ENCODE peak calls at places on chromosomes 1 and 21, in nine cellular contexts. Q, R, D, E, B, P, H, G and C are unnamed samples.

GRCh38 chr21:31874817-31875216 is 2.0 kb downstream of the HUNK start:
- DNase-seq in D (no peak), P (no peak), R (no peak), G (no peak), E (no peak), Q (no peak), H (no peak), B (peak), C (no peak)

GRCh38 chr1:228353601-228354371 is 52.8 kb downstream of the TRIM11 start:
- DNase-seq in Q (no peak), D (no peak), E (no peak), G (no peak), H (no peak), P (no peak), B (no peak), R (no peak), C (peak)

GRCh38 chr1:167825419-167826079 is 88.4 kb downstream of the ADCY10 start:
- DNase-seq in Q (no peak), P (no peak), E (no peak), D (no peak), H (no peak), G (no peak), B (no peak), R (peak), C (no peak)

GRCh38 chr1:109133815-109134214 is 19.9 kb downstream of the ELAPOR1 start:
- DNase-seq in E (no peak), Q (no peak), D (peak), P (no peak), H (peak), R (no peak), B (no peak), G (no peak), C (no peak)

GRCh38 chr1:152125834-152126443 is 10.7 kb upstream of the TCHH start:
- DNase-seq in H (no peak), D (no peak), B (no peak), Q (no peak), R (no peak), P (no peak), E (no peak), G (no peak), C (no peak)

GRCh38 chr1:69737527-69738176 is 169.9 kb downstream of the LRRC7 start:
- DNase-seq in B (peak), H (peak), G (peak), P (peak), Q (peak), E (peak), D (peak), R (peak), C (no peak)

GRCh38 chr1:212147581-212148033 is 112.1 kb downstream of the DTL start:
- DNase-seq in G (no peak), B (no peak), E (no peak), R (no peak), H (no peak), D (no peak), P (no peak), Q (no peak), C (no peak)

GRCh38 chr1:114597949-114598348 is 16.5 kb upstream of the BCAS2 start:
- DNase-seq in E (no peak), B (no peak), R (peak), Q (no peak), P (peak), H (no peak), G (no peak), D (no peak), C (no peak)

GRCh38 chr1:163774390-163774789 is 452.6 kb downstream of the NUF2 start:
- DNase-seq in G (no peak), H (no peak), E (no peak), Q (no peak), R (no peak), P (no peak), B (no peak), D (no peak), C (no peak)

GRCh38 chr1:85134583-85135455 is 66.0 kb downstream of the SYDE2 start:
- DNase-seq in R (peak), Q (no peak), H (no peak), E (no peak), G (no peak), D (peak), P (peak), B (no peak), C (no peak)

GRCh38 chr1:100834779-100835645 is 59.6 kb downstream of the EXTL2 start:
- DNase-seq in D (peak), R (peak), B (no peak), H (no peak), E (no peak), P (peak), Q (no peak), G (peak), C (no peak)

GRCh38 chr1:27391511-27392095 is 819 bp upstream of the GPR3 start:
- DNase-seq in D (peak), G (no peak), B (no peak), Q (no peak), R (peak), E (peak), P (peak), H (peak), C (no peak)

GRCh38 chr1:9996624-9997582 is at the start of gene RBP7:
- DNase-seq in G (peak), E (peak), D (no peak), B (peak), H (no peak), P (no peak), R (no peak), Q (no peak), C (peak)

GRCh38 chr1:3463013-3463385 is 8.5 kb downstream of the ARHGEF16 start:
- DNase-seq in P (no peak), E (no peak), H (no peak), B (no peak), D (no peak), G (no peak), R (no peak), Q (no peak), C (peak)

DNA sequence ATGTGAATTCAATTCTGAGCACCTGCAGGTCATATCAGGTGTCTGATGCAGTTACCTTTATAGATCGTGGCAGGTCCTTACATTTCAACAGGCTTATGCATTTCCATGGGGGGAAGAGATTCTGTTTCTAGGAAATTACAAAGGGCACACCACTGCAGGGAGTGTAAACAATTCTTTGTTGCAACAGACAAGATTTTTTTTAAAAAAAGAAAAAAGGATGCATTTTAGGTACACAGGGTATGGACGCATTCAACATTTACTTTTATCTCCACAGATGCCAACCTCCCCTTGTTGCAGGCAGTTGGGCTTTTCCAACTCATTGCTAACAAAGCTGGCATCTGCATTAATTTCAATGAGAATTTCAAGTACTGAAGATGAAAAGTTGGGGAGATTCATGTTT is 13.5 kb upstream of the TEKT2 start:
- DNase-seq in R (no peak), H (no peak), G (no peak), B (no peak), P (no peak), Q (no peak), D (no peak), E (no peak), C (no peak)
- TF ChIP-seq CTCF in R (no peak), H (no peak), G (no peak), B (no peak), P (no peak), Q (no peak), D (no peak), E (no peak), C (no peak)

GRCh38 chr1:16393255-16394177 is 26.5 kb downstream of the SZRD1 start:
- DNase-seq in G (no peak), R (peak), H (no peak), B (no peak), D (peak), P (no peak), E (peak), Q (no peak), C (no peak)
- TF ChIP-seq CTCF in G (no peak), R (no peak), H (no peak), B (no peak), D (no peak), P (no peak), E (no peak), Q (no peak), C (no peak)

GRCh38 chr1:43143441-43143888 is 28.6 kb downstream of the EBNA1BP2 start:
- DNase-seq in H (no peak), Q (no peak), G (no peak), R (no peak), P (no peak), B (peak), D (no peak), E (no peak), C (no peak)
- TF ChIP-seq CTCF in H (no peak), Q (peak), G (no peak), R (no peak), P (peak), B (peak), D (peak), E (no peak), C (peak)

DNA sequence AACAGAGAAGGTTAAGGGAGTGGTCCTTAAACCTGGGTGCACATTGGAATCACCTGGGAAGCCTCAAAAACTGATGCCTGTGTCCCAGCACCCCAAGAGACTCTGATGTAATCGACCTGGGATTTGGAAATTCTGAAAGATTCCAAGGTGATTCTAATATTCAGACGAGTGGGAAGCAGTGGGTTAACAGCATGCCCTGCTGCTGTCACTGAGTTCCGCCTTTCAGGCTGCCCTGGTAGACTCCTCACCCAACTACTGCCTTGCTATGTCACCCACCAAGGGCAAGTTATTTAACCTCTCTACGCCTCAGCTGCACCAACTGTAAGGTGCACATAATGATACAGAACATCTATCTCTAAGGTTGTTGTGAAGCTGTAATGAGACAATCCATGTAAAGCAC is 59.2 kb downstream of the CD34 start:
- DNase-seq in Q (no peak), G (no peak), H (no peak), B (no peak), R (no peak), D (no peak), E (no peak), P (no peak), C (no peak)
- TF ChIP-seq CTCF in Q (no peak), G (no peak), H (no peak), B (no peak), R (no peak), D (no peak), E (no peak), P (no peak), C (no peak)

GRCh38 chr1:60664079-60664478 is 418.3 kb upstream of the NFIA start:
- DNase-seq in R (no peak), B (no peak), H (no peak), Q (no peak), G (no peak), E (no peak), D (no peak), P (no peak), C (no peak)
- TF ChIP-seq CTCF in R (no peak), B (no peak), H (no peak), Q (no peak), G (no peak), E (no peak), D (no peak), P (no peak), C (no peak)

DNA sequence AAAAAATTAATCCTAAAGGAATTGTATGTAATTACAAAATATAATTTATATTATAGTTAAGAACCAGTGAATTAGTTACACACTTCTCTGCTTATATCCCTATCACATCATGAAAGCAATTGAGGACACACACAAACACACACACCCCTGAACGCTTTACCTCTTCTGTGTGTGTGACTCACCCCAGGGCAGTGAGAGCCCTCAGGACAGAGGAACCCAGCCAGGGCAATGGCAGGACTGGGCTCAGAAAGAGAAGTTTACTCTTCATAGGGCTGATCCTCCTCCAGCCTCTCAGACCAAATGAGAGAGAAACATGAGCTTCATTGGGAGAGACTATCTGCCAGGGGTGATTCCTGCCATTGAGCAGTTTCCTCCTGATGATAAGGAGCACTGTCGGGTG is 38.1 kb downstream of the SLC44A3 start:
- DNase-seq in D (no peak), B (no peak), R (no peak), P (no peak), Q (no peak), E (no peak), G (peak), H (no peak), C (no peak)
- TF ChIP-seq CTCF in D (no peak), B (no peak), R (no peak), P (no peak), Q (no peak), E (no peak), G (no peak), H (no peak), C (no peak)